ENCODE peak calls at places on chromosomes 5 and 9, in seven cellular contexts. G is sigmoid colon, V is left ventricle myocardium inferior, J is SJSA1, H is uterus, C is prostate gland, M is IMR-90. K is an unnamed sample.

GRCh38 chr9:95981741-95982390 is 106.4 kb downstream of the ERCC6L2 start:
- DNase-seq in H (no peak), J (peak; percentile 47), V (no peak), M (no peak), C (no peak), G (no peak), K (no peak)

GRCh38 chr5:75522025-75522424 is 10.3 kb downstream of the POLK start:
- DNase-seq in G (no peak), M (peak; percentile 4), J (no peak), H (no peak), C (no peak), V (no peak), K (no peak)

GRCh38 chr9:137023583-137023991 is 4.5 kb downstream of the ABCA2 start:
- DNase-seq in M (no peak), C (no peak), G (no peak), V (no peak), H (no peak), J (no peak), K (no peak)

GRCh38 chr9:136551401-136552116 is 5.7 kb upstream of the NOTCH1 start:
- DNase-seq in H (peak; percentile 90), C (peak; percentile 71), G (peak; percentile 96), M (peak; percentile 64), J (peak; percentile 61), V (peak; percentile 81), K (no peak)

GRCh38 chr5:127425868-127426267 is 91.6 kb upstream of the PRRC1 start:
- DNase-seq in M (no peak), G (no peak), C (no peak), H (no peak), V (no peak), J (no peak), K (no peak)

GRCh38 chr5:137819768-137820167 is 47.9 kb upstream of the MYOT start:
- DNase-seq in V (no peak), M (no peak), H (no peak), C (no peak), J (no peak), G (no peak), K (no peak)

GRCh38 chr5:149310947-149311675 is 34.2 kb upstream of the GRPEL2 start:
- DNase-seq in G (no peak), V (no peak), C (no peak), M (peak; percentile 83), J (peak; percentile 31), H (no peak), K (peak; percentile 41)

GRCh38 chr5:10311595-10312425 is 4.1 kb upstream of the CMBL start:
- DNase-seq in C (no peak), H (no peak), J (no peak), G (no peak), V (no peak), M (no peak), K (no peak)

GRCh38 chr9:113619156-113619861 is 155.8 kb downstream of the RGS3 start:
- DNase-seq in M (no peak), C (no peak), J (no peak), G (peak; percentile 39), V (no peak), H (no peak), K (no peak)

GRCh38 chr9:114384836-114385411 is 2.9 kb downstream of the AKNA start:
- DNase-seq in C (no peak), M (no peak), H (no peak), J (no peak), V (no peak), G (no peak), K (no peak)

GRCh38 chr5:103842936-103843335 is 280.3 kb upstream of the NUDT12 start:
- DNase-seq in H (no peak), G (no peak), J (no peak), M (no peak), C (no peak), V (no peak), K (no peak)

GRCh38 chr5:73638344-73639095 is 12.5 kb downstream of the ARHGEF28 start:
- DNase-seq in J (peak; percentile 87), M (peak; percentile 78), V (no peak), H (no peak), C (no peak), G (no peak), K (peak; percentile 49)

GRCh38 chr5:149700347-149700746 is 29.8 kb upstream of the PPARGC1B start:
- DNase-seq in J (no peak), H (no peak), G (no peak), V (peak; percentile 39), C (no peak), M (no peak), K (no peak)

DNA sequence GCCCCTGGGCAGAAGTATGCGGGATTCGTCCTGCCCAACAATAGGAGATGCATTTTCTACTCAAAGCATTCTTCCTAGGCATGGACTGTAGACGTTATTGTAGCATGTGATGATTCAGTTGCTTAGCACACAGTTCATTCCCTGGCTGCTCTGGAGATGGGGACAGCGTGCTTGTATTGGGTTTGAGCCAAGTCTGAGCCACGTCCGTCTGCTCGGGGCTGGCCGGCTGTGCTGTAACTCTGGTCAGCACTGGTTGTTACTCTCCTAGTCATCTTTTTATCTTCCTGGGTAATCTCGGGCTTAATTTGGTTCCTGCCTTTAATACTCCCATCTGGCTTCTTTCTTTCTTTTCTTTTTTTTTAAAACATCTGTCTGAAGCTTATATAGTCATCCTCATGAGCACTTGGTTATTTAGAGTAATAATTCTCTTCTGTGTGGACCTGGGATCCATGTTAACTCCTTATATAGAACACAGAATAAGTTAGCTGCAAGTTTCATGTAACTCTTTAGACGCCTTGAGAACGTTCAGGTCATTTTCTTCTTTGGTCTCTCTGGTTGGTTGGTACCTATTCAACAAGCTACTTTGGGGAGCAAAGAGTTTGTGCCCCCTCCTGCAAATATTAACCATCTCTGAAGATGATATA is 118.8 kb upstream of the RPS23 start:
- DNase-seq in M (peak; percentile 99), G (peak; percentile 90), V (peak; percentile 72), C (peak; percentile 16), H (peak; percentile 85), J (peak; percentile 87), K (peak; percentile 98)
- H3K27ac ChIP-seq in M (no peak overlapping the region), G (no peak overlapping the region), V (peak overlapping the region; percentile 24), C (no peak overlapping the region), H (no peak overlapping the region), J (peak overlapping the region; percentile 72), K (peak overlapping the region; percentile 68)

GRCh38 chr5:111950660-111951059 is 193.7 kb upstream of the NREP start:
- DNase-seq in J (no peak), M (peak; percentile 80), C (no peak), V (no peak), H (no peak), G (no peak), K (no peak)
- H3K27ac ChIP-seq in J (no peak overlapping the region), M (no peak overlapping the region), C (no peak overlapping the region), V (no peak overlapping the region), H (no peak overlapping the region), G (no peak overlapping the region), K (no peak overlapping the region)

GRCh38 chr9:38671372-38671731 is 48.6 kb downstream of the FAM240B start:
- DNase-seq in G (no peak), M (no peak), H (no peak), V (no peak), J (no peak), C (no peak), K (no peak)
- H3K27ac ChIP-seq in G (no peak overlapping the region), M (no peak overlapping the region), H (no peak overlapping the region), V (peak overlapping the region; percentile 56), J (peak overlapping the region; percentile 63), C (no peak overlapping the region), K (no peak overlapping the region)

GRCh38 chr5:96932026-96932425 is 3.9 kb upstream of the LNPEP start:
- DNase-seq in V (no peak), M (no peak), J (no peak), G (no peak), H (no peak), C (no peak), K (no peak)
- H3K27ac ChIP-seq in V (no peak overlapping the region), M (no peak overlapping the region), J (no peak overlapping the region), G (no peak overlapping the region), H (no peak overlapping the region), C (no peak overlapping the region), K (no peak overlapping the region)

DNA sequence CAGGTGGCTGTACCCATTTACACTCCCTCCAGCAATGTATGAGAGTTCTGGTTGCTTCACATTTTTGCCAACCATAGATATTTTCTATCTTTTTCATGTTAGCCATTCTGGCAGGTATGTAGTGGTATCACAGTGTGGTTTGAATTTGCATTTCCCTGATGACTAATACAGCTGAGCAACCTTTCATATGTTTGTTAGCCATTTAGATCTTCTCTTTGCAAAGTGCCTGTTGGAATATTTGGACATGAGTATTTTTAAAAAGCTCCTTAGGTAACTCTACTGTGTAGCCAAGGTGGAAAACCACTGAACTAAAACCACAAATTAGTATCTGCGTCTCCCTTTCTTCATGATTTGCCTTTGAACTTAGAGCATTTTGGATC is 31.9 kb downstream of the IRF1 start:
- DNase-seq in M (peak; percentile 75), V (no peak), G (no peak), H (no peak), J (no peak), C (no peak), K (no peak)
- H3K27ac ChIP-seq in M (peak overlapping the region; percentile 81), V (peak overlapping the region; percentile 50), G (no peak overlapping the region), H (no peak overlapping the region), J (peak overlapping the region; percentile 95), C (no peak overlapping the region), K (peak overlapping the region; percentile 95)

GRCh38 chr9:27338527-27338903 is 41.6 kb upstream of the EQTN start:
- DNase-seq in C (no peak), G (no peak), H (no peak), V (no peak), M (no peak), J (peak; percentile 42), K (no peak)
- H3K27ac ChIP-seq in C (no peak overlapping the region), G (peak overlapping the region; percentile 19), H (peak overlapping the region; percentile 79), V (peak overlapping the region; percentile 27), M (no peak overlapping the region), J (no peak overlapping the region), K (no peak overlapping the region)

K was measured in AG04450.